ENCODE peak calls at places on chromosomes 5 and 9, in ten cellular contexts. A is activated T-cell treated with anti-CD3 and anti-CD28 coated beads for 4 hours; Y is D341Med; H is NCI-H2081; V is NCI-H1417 treated with DMSO at 0.1 percent for 48 hours; L is stimulated activated CD4-positive, alpha-beta T cell treated with anti-CD3 and anti-CD28 coated beads, Interleukin-2, amount 100 ng/mL, for 48 hours; X is naive thymus-derived CD4-positive, alpha-beta T cell; K is central memory CD4-positive, alpha-beta T cell; W is amniotic epithelial cell; E is mammary epithelial cell. R is an unnamed sample.

GRCh38 chr5:15500326-15500958 is 462 bp downstream of the FBXL7 start:
- DNase-seq in A (no peak), Y (no peak), H (no peak), V (no peak), L (no peak), X (no peak), K (no peak), W (peak; percentile 30), E (peak; percentile 13), R (peak; percentile 56)

GRCh38 chr9:124215956-124216355 is 41.8 kb upstream of the NEK6 start:
- DNase-seq in A (no peak), Y (no peak), H (no peak), V (no peak), L (no peak), X (no peak), K (no peak), W (no peak), E (no peak), R (no peak)

GRCh38 chr9:4102078-4102477 is 197.8 kb downstream of the GLIS3 start:
- DNase-seq in A (no peak), Y (no peak), H (no peak), V (no peak), L (no peak), X (no peak), K (no peak), W (peak; percentile 58), E (no peak), R (no peak)

GRCh38 chr9:129671519-129671918 is 6.1 kb downstream of the PRRX2 start:
- DNase-seq in A (no peak), Y (no peak), H (no peak), V (no peak), L (no peak), X (no peak), K (no peak), W (no peak), E (peak; percentile 37), R (no peak)

GRCh38 chr5:36398137-36398536 is 96.4 kb upstream of the RANBP3L start:
- DNase-seq in A (no peak), Y (peak; percentile 37), H (no peak), V (peak; percentile 6), L (no peak), X (no peak), K (no peak), W (peak; percentile 70), E (peak; percentile 19), R (no peak)

GRCh38 chr5:62315376-62316049 is 9.5 kb downstream of the KIF2A start:
- DNase-seq in A (no peak), Y (no peak), H (no peak), V (no peak), L (no peak), X (no peak), K (no peak), W (no peak), E (no peak), R (no peak)

GRCh38 chr9:111034146-111034545 is 4.1 kb downstream of the LPAR1 start:
- DNase-seq in A (no peak), Y (no peak), H (no peak), V (no peak), L (no peak), X (no peak), K (no peak), W (no peak), E (no peak), R (peak; percentile 32)

GRCh38 chr5:134957920-134958608 is 9.6 kb upstream of the CATSPER3 start:
- DNase-seq in A (no peak), Y (no peak), H (no peak), V (no peak), L (no peak), X (no peak), K (no peak), W (no peak), E (no peak), R (no peak)

GRCh38 chr5:113276001-113276400 is 158.8 kb downstream of the TSSK1B start:
- DNase-seq in A (no peak), Y (no peak), H (no peak), V (no peak), L (no peak), X (no peak), K (no peak), W (no peak), E (no peak), R (no peak)

GRCh38 chr9:77375956-77376532 is 198.7 kb downstream of the VPS13A start:
- DNase-seq in A (no peak), Y (peak; percentile 63), H (no peak), V (no peak), L (no peak), X (no peak), K (no peak), W (peak; percentile 51), E (no peak), R (no peak)

GRCh38 chr5:40233268-40233667 is 446.4 kb upstream of the PTGER4 start:
- DNase-seq in A (no peak), Y (no peak), H (no peak), V (no peak), L (no peak), X (no peak), K (no peak), W (peak; percentile 22), E (no peak), R (no peak)

GRCh38 chr9:126852289-126852688 is 8.2 kb upstream of the ZBTB34 start:
- DNase-seq in A (no peak), Y (no peak), H (no peak), V (no peak), L (no peak), X (no peak), K (no peak), W (no peak), E (no peak), R (no peak)

GRCh38 chr5:127925916-127926315 is 157.7 kb upstream of the SLC12A2 start:
- DNase-seq in A (no peak), Y (no peak), H (no peak), V (no peak), L (no peak), X (no peak), K (no peak), W (no peak), E (peak; percentile 57), R (peak; percentile 68)